ENCODE peak calls at places on chromosomes 13 and 19, in four cellular contexts. M is B cell, Z is thoracic aorta, V is thyroid gland. Q is an unnamed sample.

GRCh38 chr13:46866150-46866549 is 30.7 kb downstream of the HTR2A start:
- DNase-seq in Z (no peak), V (peak), M (no peak), Q (peak)

GRCh38 chr19:45785781-45786532 is 3.7 kb upstream of the DMPK start:
- DNase-seq in Z (no peak), V (no peak), M (no peak), Q (no peak)

GRCh38 chr19:16575861-16576689 is 3.9 kb upstream of the SLC35E1 start:
- DNase-seq in V (no peak), Z (no peak), M (no peak), Q (no peak)

GRCh38 chr19:49347835-49348234 is 12.6 kb downstream of the CD37 start:
- DNase-seq in M (no peak), V (no peak), Z (no peak), Q (peak)

GRCh38 chr13:62014299-62014698 is 598.6 kb upstream of the PCDH20 start:
- DNase-seq in V (no peak), M (no peak), Z (no peak), Q (no peak)

GRCh38 chr13:28324181-28324789 is 170.6 kb downstream of the FLT1 start:
- DNase-seq in V (peak), M (peak), Z (no peak), Q (peak)

GRCh38 chr13:113954046-113954841 is 19.6 kb downstream of the C13orf46 start:
- DNase-seq in M (no peak), V (no peak), Z (no peak), Q (no peak)

GRCh38 chr19:45780448-45781281 is 1.6 kb downstream of the DMPK start:
- DNase-seq in M (no peak), Z (no peak), V (no peak), Q (no peak)

GRCh38 chr19:47351545-47351944 is 2.4 kb downstream of the DHX34 start:
- DNase-seq in Z (no peak), V (no peak), M (peak), Q (no peak)

GRCh38 chr19:2507109-2507508 is 31.2 kb downstream of the GADD45B start:
- DNase-seq in M (peak), V (no peak), Z (no peak), Q (peak)

GRCh38 chr19:34485831-34486230 is 4.3 kb downstream of the WTIP start:
- DNase-seq in M (no peak), Z (no peak), V (no peak), Q (no peak)

GRCh38 chr13:100765021-100765420 is 90.4 kb upstream of the TMTC4 start:
- DNase-seq in M (no peak), V (no peak), Z (no peak), Q (no peak)

GRCh38 chr13:112072531-112073244 is 5.7 kb downstream of the SOX1 start:
- DNase-seq in V (no peak), M (peak), Z (no peak), Q (no peak)

GRCh38 chr13:112071011-112071901 is 4.3 kb downstream of the SOX1 start:
- DNase-seq in V (no peak), M (no peak), Z (no peak), Q (no peak)

GRCh38 chr13:112074139-112074710 is 7.3 kb downstream of the SOX1 start:
- DNase-seq in V (no peak), M (no peak), Z (no peak), Q (no peak)

GRCh38 chr13:112071902-112072530 is 5.1 kb downstream of the SOX1 start:
- DNase-seq in V (no peak), Z (no peak), M (peak), Q (no peak)

GRCh38 chr13:112073245-112074138 is 6.5 kb downstream of the SOX1 start:
- DNase-seq in M (peak), V (no peak), Z (no peak), Q (no peak)
- TF ChIP-seq CTCF in M (no peak), V (no peak), Z (no peak), Q (no peak)

DNA sequence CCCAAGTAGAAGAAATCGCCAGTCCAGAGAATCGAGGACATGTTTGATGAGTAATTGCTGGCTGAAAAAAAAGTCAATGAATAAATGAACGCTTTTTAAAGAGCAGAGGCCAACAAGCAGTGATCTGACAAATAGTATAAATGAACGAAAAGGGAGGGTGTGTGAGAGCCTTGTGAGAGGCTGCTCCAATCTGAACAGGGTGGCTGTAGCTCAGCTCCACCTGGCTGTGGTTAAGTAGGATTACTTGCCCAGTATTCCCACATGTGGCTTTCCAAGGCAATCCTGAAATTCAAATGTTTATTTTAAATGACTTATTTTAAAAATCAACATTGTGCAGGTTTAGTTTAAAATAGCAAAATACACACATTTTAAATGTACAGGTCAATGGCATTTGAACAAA is 117.0 kb downstream of the TSHZ3 start:
- DNase-seq in M (no peak), Z (no peak), V (peak), Q (no peak)
- TF ChIP-seq CTCF in M (no peak), Z (no peak), V (no peak), Q (no peak)

GRCh38 chr19:27776020-27776419 is 1436.9 kb downstream of the UQCRFS1 start:
- DNase-seq in Z (no peak), M (no peak), V (no peak), Q (peak)
- TF ChIP-seq CTCF in Z (no peak), M (peak), V (no peak), Q (peak)

GRCh38 chr13:95391325-95391724 is 90.1 kb upstream of the ABCC4 start:
- DNase-seq in M (no peak), V (no peak), Z (no peak), Q (no peak)

GRCh38 chr13:95391785-95392184 is 90.5 kb upstream of the ABCC4 start:
- DNase-seq in Z (no peak), M (no peak), V (no peak), Q (no peak)

GRCh38 chr13:95388420-95389079 is 87.3 kb upstream of the ABCC4 start:
- DNase-seq in V (no peak), M (no peak), Z (no peak), Q (no peak)

DNA sequence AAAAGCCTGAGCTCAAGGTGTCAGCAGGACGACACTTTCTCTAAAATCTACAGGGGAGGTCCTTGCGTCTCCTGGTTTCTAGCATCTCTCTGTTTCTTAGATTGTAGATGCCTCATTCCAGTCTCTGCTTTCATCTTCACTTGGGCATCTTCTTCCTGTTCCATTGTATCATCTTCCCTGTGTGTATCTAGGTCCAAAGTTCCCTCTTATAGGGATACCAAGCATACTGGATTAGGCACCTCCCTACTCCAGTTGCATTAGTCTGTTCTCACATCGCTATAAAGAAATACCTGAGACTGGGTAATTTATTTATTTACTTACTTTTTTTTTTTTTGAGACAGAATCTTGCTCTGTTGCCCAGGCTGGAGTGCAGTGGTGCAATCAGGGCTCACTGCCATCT is 91.3 kb upstream of the ABCC4 start:
- DNase-seq in V (no peak), M (no peak), Z (no peak), Q (no peak)
- TF ChIP-seq CTCF in V (no peak), M (no peak), Z (no peak), Q (no peak)

GRCh38 chr13:99196466-99197256 is 4.0 kb upstream of the UBAC2 start:
- DNase-seq in Z (no peak), M (peak), V (no peak), Q (no peak)
- TF ChIP-seq CTCF in Z (no peak), M (peak), V (no peak), Q (peak)

GRCh38 chr19:55230329-55230728 is 1.8 kb upstream of the TMEM86B start:
- DNase-seq in M (no peak), Z (no peak), V (no peak), Q (no peak)
- TF ChIP-seq CTCF in M (no peak), Z (no peak), V (no peak), Q (no peak)

GRCh38 chr19:19471682-19472081 is 43.7 kb downstream of the TSSK6 start:
- DNase-seq in M (no peak), V (no peak), Z (no peak), Q (no peak)

GRCh38 chr19:19477705-19478383 is 37.5 kb downstream of the TSSK6 start:
- DNase-seq in Z (no peak), V (no peak), M (no peak), Q (no peak)

GRCh38 chr19:19474950-19475781 is 40.2 kb downstream of the TSSK6 start:
- DNase-seq in M (no peak), V (no peak), Z (no peak), Q (no peak)

GRCh38 chr19:19480688-19481087 is 34.7 kb downstream of the TSSK6 start:
- DNase-seq in M (no peak), Z (no peak), V (no peak), Q (peak)

DNA sequence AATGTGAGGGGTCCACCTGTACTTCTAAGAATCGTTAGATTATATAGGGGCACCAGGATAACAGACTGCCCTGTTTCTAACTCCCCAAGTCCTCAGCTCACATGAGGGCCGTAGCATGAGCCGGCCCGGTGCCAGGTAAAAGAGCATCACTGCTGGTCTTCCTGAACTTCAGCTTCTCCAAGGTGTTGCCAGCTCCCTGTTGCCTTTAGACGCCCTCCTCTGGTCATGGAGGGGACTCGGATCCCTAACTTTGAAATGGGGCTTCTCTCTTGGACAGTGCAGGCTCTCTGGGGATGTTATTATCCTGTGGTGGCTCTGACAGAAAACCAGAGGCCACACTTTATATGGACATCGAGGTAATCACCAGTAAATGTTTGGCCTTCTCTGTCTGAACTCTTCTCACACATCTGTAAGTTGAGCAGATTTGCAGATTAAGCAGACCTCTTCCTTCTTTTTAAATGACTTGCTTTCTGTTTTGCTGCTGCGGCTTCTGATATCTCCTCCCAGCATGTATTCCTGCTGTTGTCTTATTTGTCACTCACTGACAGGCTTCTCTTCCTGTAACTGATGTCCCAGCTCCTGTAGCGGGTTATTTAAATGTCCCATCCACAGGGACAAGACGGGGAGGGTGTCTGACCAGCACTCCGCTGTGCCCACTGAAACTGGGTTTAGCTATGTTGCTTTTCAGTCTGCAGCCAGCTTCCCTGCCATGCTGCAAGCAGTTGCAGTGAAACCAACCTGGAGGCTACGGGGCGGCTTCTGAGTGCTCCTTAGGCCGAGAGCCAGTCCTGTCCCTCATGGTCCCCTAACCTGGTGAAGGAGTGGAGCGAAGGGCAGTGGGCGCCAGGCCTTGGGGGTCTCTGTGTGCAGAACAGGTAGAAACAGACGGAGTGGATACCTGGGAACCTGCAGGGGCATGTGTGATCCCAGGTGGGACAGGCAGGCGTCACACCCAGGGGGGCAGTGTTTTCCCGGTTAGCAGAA is 39.2 kb downstream of the TSSK6 start:
- DNase-seq in Z (no peak), V (peak), M (no peak), Q (no peak)
- TF ChIP-seq CTCF in Z (no peak), V (no peak), M (no peak), Q (no peak)

GRCh38 chr13:51420681-51421476 is 32.0 kb downstream of the INTS6 start:
- DNase-seq in Z (no peak), M (no peak), V (no peak), Q (no peak)

GRCh38 chr13:51426982-51427381 is 25.9 kb downstream of the INTS6 start:
- DNase-seq in M (no peak), V (no peak), Z (no peak), Q (no peak)

GRCh38 chr13:51423766-51424165 is 29.1 kb downstream of the INTS6 start:
- DNase-seq in M (no peak), Z (no peak), V (no peak), Q (no peak)

GRCh38 chr13:51422484-51422883 is 30.4 kb downstream of the INTS6 start:
- DNase-seq in Z (no peak), V (no peak), M (no peak), Q (no peak)

DNA sequence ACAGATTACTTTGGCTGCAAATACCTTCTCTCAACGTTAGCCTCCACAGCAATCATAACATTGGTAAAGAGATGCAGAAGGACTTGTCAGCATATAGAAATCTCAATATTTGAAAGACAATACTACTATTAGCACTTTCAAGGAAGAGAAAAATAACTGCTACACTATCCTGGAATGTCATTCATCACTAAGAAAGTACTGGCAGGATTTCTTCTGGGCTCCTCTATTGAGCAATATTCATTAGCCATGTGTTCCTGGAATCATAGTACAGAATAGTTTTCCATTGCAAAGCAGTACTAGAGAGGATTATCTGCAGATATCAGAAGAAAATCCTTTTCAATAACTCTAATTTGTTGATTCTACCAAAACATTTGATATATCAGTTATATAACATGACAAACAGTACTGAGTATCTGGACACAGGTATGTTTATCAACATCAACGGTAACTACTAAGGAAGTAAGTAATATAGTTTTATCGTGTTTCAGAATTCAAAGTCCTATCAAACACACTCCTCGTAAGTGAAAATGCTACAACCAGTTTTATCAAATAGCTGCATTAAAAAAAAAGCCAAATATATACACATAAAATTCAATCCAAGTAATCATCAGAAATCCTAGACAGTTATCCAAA is 27.3 kb downstream of the INTS6 start:
- DNase-seq in V (no peak), Z (no peak), M (no peak), Q (no peak)
- TF ChIP-seq CTCF in V (no peak), Z (no peak), M (no peak), Q (no peak)

GRCh38 chr19:8457209-8457608 is 12.4 kb downstream of the HNRNPM start:
- DNase-seq in Z (no peak), M (no peak), V (no peak), Q (no peak)
- TF ChIP-seq CTCF in Z (no peak), M (no peak), V (no peak), Q (no peak)